ENCODE peak calls at places on chromosomes 2 and 18, in seven cellular contexts. L, Q, G, X, R, D and W are unnamed samples.

GRCh38 chr18:45726603-45727002 is 2.6 kb downstream of the SLC14A1 start:
- DNase-seq in L (no peak), Q (no peak), G (no peak), X (no peak), R (peak), D (no peak), W (no peak)

GRCh38 chr2:175755169-175755568 is 246.9 kb downstream of the LNPK start:
- DNase-seq in L (no peak), Q (no peak), G (no peak), X (no peak), R (no peak), D (no peak), W (no peak)

GRCh38 chr2:163662141-163662780 is 73.5 kb downstream of the FIGN start:
- DNase-seq in L (no peak), Q (no peak), G (no peak), X (peak), R (peak), D (no peak), W (no peak)

GRCh38 chr2:42113427-42113826 is 55.7 kb upstream of the EML4 start:
- DNase-seq in L (no peak), Q (no peak), G (no peak), X (no peak), R (no peak), D (no peak), W (no peak)

GRCh38 chr2:182949572-182950189 is 83.2 kb upstream of the FRZB start:
- DNase-seq in L (peak), Q (peak), G (no peak), X (peak), R (peak), D (peak), W (no peak)

GRCh38 chr2:232365621-232366321 is 12.8 kb upstream of the ALPP start:
- DNase-seq in L (peak), Q (peak), G (no peak), X (peak), R (peak), D (no peak), W (no peak)

GRCh38 chr18:13137939-13138821 is 80.4 kb upstream of the LDLRAD4 start:
- DNase-seq in L (peak), Q (no peak), G (no peak), X (no peak), R (no peak), D (peak), W (no peak)

GRCh38 chr18:8435376-8435775 is 173.9 kb upstream of the RAB12 start:
- DNase-seq in L (no peak), Q (no peak), G (no peak), X (no peak), R (no peak), D (no peak), W (no peak)

GRCh38 chr18:31590570-31590969 is 1.1 kb upstream of the TTR start:
- DNase-seq in L (no peak), Q (no peak), G (no peak), X (no peak), R (no peak), D (no peak), W (no peak)

GRCh38 chr2:152558174-152559091 is 158.8 kb downstream of the PRPF40A start:
- DNase-seq in L (no peak), Q (peak), G (no peak), X (peak), R (peak), D (no peak), W (no peak)

GRCh38 chr2:224722250-224722649 is 6.1 kb upstream of the CCDC195 start:
- DNase-seq in L (no peak), Q (peak), G (no peak), X (peak), R (peak), D (no peak), W (no peak)

GRCh38 chr2:20611077-20611843 is 39.6 kb downstream of the HS1BP3 start:
- DNase-seq in L (no peak), Q (no peak), G (peak), X (peak), R (peak), D (peak), W (no peak)

GRCh38 chr2:1306029-1306686 is 107.1 kb upstream of the TPO start:
- DNase-seq in L (no peak), Q (no peak), G (no peak), X (no peak), R (no peak), D (no peak), W (no peak)

GRCh38 chr2:64542071-64543005 is 18.2 kb downstream of the AFTPH start:
- DNase-seq in L (no peak), Q (no peak), G (no peak), X (no peak), R (no peak), D (no peak), W (no peak)

GRCh38 chr2:122660786-122661634 is 905.6 kb downstream of the TSN start:
- DNase-seq in L (no peak), Q (no peak), G (no peak), X (no peak), R (no peak), D (peak), W (peak)